ENCODE peak calls at places on chromosome 3, in six cellular contexts. One of them, this sample, is unnamed.

GRCh38 chr3:66532160-66532587 is 31.4 kb upstream of the LRIG1 start:
- DNase-seq in upper lobe of left lung: no peak
- DNase-seq in substantia nigra: no peak
- DNase-seq in DND-41: no peak
- DNase-seq in GM23248: no peak
- DNase-seq in transverse colon: no peak
- DNase-seq in this sample: no peak

GRCh38 chr3:8210752-8211405 is 290.7 kb upstream of the LMCD1 start:
- DNase-seq in upper lobe of left lung: no peak
- DNase-seq in substantia nigra: no peak
- DNase-seq in DND-41: no peak
- DNase-seq in GM23248: peak
- DNase-seq in transverse colon: no peak
- DNase-seq in this sample: peak

GRCh38 chr3:134059680-134060560 is 30.2 kb upstream of the SLCO2A1 start:
- DNase-seq in upper lobe of left lung: no peak
- DNase-seq in substantia nigra: no peak
- DNase-seq in DND-41: no peak
- DNase-seq in GM23248: peak
- DNase-seq in transverse colon: peak
- DNase-seq in this sample: no peak

GRCh38 chr3:14377838-14378169 is 24.6 kb upstream of the SLC6A6 start:
- DNase-seq in upper lobe of left lung: peak
- DNase-seq in substantia nigra: no peak
- DNase-seq in DND-41: peak
- DNase-seq in GM23248: no peak
- DNase-seq in transverse colon: peak
- DNase-seq in this sample: no peak

GRCh38 chr3:122773856-122774535 is 19.6 kb downstream of the HSPBAP1 start:
- DNase-seq in upper lobe of left lung: no peak
- DNase-seq in substantia nigra: no peak
- DNase-seq in DND-41: no peak
- DNase-seq in GM23248: no peak
- DNase-seq in transverse colon: no peak
- DNase-seq in this sample: no peak

GRCh38 chr3:196645091-196645490 is 5.6 kb downstream of the NRROS start:
- DNase-seq in upper lobe of left lung: no peak
- DNase-seq in substantia nigra: no peak
- DNase-seq in DND-41: peak
- DNase-seq in GM23248: no peak
- DNase-seq in transverse colon: no peak
- DNase-seq in this sample: no peak

GRCh38 chr3:37442397-37442796 is 268.0 kb upstream of the LRRFIP2 start:
- DNase-seq in upper lobe of left lung: no peak
- DNase-seq in substantia nigra: no peak
- DNase-seq in DND-41: no peak
- DNase-seq in GM23248: no peak
- DNase-seq in transverse colon: no peak
- DNase-seq in this sample: no peak

GRCh38 chr3:147864754-147865354 is 455.7 kb downstream of the ZIC1 start:
- DNase-seq in upper lobe of left lung: no peak
- DNase-seq in substantia nigra: no peak
- DNase-seq in DND-41: no peak
- DNase-seq in GM23248: no peak
- DNase-seq in transverse colon: no peak
- DNase-seq in this sample: no peak

GRCh38 chr3:181565416-181565815 is 146.3 kb upstream of the SOX2 start:
- DNase-seq in upper lobe of left lung: no peak
- DNase-seq in substantia nigra: no peak
- DNase-seq in DND-41: no peak
- DNase-seq in GM23248: no peak
- DNase-seq in transverse colon: no peak
- DNase-seq in this sample: no peak

GRCh38 chr3:24242012-24242698 is 252.5 kb downstream of the THRB start:
- DNase-seq in upper lobe of left lung: no peak
- DNase-seq in substantia nigra: no peak
- DNase-seq in DND-41: no peak
- DNase-seq in GM23248: peak
- DNase-seq in transverse colon: no peak
- DNase-seq in this sample: peak

GRCh38 chr3:147173280-147173679 is 233.1 kb downstream of the ZIC4 start:
- DNase-seq in upper lobe of left lung: no peak
- DNase-seq in substantia nigra: no peak
- DNase-seq in DND-41: no peak
- DNase-seq in GM23248: no peak
- DNase-seq in transverse colon: no peak
- DNase-seq in this sample: no peak

GRCh38 chr3:50885491-50885890 is 210.8 kb downstream of the DOCK3 start:
- DNase-seq in upper lobe of left lung: no peak
- DNase-seq in substantia nigra: no peak
- DNase-seq in DND-41: no peak
- DNase-seq in GM23248: peak
- DNase-seq in transverse colon: no peak
- DNase-seq in this sample: no peak

GRCh38 chr3:153285982-153286381 is 124.0 kb downstream of the RAP2B start:
- DNase-seq in upper lobe of left lung: no peak
- DNase-seq in substantia nigra: no peak
- DNase-seq in DND-41: no peak
- DNase-seq in GM23248: no peak
- DNase-seq in transverse colon: no peak
- DNase-seq in this sample: no peak

GRCh38 chr3:99250272-99250671 is 348.8 kb upstream of the DCBLD2 start:
- DNase-seq in upper lobe of left lung: no peak
- DNase-seq in substantia nigra: no peak
- DNase-seq in DND-41: no peak
- DNase-seq in GM23248: peak
- DNase-seq in transverse colon: no peak
- DNase-seq in this sample: no peak

GRCh38 chr3:66499881-66500574 is 794 bp downstream of the LRIG1 start:
- DNase-seq in upper lobe of left lung: no peak
- DNase-seq in substantia nigra: no peak
- DNase-seq in DND-41: no peak
- DNase-seq in GM23248: peak
- DNase-seq in transverse colon: peak
- DNase-seq in this sample: no peak

GRCh38 chr3:61637088-61638051 is 76.0 kb downstream of the PTPRG start:
- DNase-seq in upper lobe of left lung: no peak
- DNase-seq in substantia nigra: no peak
- DNase-seq in DND-41: no peak
- DNase-seq in GM23248: peak
- DNase-seq in transverse colon: peak
- DNase-seq in this sample: peak

GRCh38 chr3:177177670-177178295 is 19.5 kb downstream of the TBL1XR1 start:
- DNase-seq in upper lobe of left lung: no peak
- DNase-seq in substantia nigra: no peak
- DNase-seq in DND-41: no peak
- DNase-seq in GM23248: no peak
- DNase-seq in transverse colon: peak
- DNase-seq in this sample: no peak

GRCh38 chr3:154852515-154852914 is 227.6 kb upstream of the MME start:
- DNase-seq in upper lobe of left lung: no peak
- DNase-seq in substantia nigra: no peak
- DNase-seq in DND-41: no peak
- DNase-seq in GM23248: no peak
- DNase-seq in transverse colon: no peak
- DNase-seq in this sample: no peak

GRCh38 chr3:166471074-166471753 is 634.0 kb upstream of the BCHE start:
- DNase-seq in upper lobe of left lung: no peak
- DNase-seq in substantia nigra: no peak
- DNase-seq in DND-41: no peak
- DNase-seq in GM23248: no peak
- DNase-seq in transverse colon: no peak
- DNase-seq in this sample: no peak

GRCh38 chr3:109702252-109702651 is 364.9 kb upstream of the DPPA4 start:
- DNase-seq in upper lobe of left lung: no peak
- DNase-seq in substantia nigra: no peak
- DNase-seq in DND-41: peak
- DNase-seq in GM23248: peak
- DNase-seq in transverse colon: no peak
- DNase-seq in this sample: peak

GRCh38 chr3:11717768-11718581 is 74.3 kb upstream of the VGLL4 start:
- DNase-seq in upper lobe of left lung: no peak
- DNase-seq in substantia nigra: no peak
- DNase-seq in DND-41: no peak
- DNase-seq in GM23248: peak
- DNase-seq in transverse colon: no peak
- DNase-seq in this sample: peak

GRCh38 chr3:75294124-75294523 is 370.0 kb upstream of the FRG2C start:
- DNase-seq in upper lobe of left lung: peak
- DNase-seq in substantia nigra: no peak
- DNase-seq in DND-41: peak
- DNase-seq in GM23248: peak
- DNase-seq in transverse colon: peak
- DNase-seq in this sample: peak

GRCh38 chr3:171328419-171329082 is 131.7 kb downstream of the TNIK start:
- DNase-seq in upper lobe of left lung: peak
- DNase-seq in substantia nigra: no peak
- DNase-seq in DND-41: peak
- DNase-seq in GM23248: peak
- DNase-seq in transverse colon: peak
- DNase-seq in this sample: no peak

GRCh38 chr3:129316121-129317013 is 37.7 kb downstream of the HMCES start:
- DNase-seq in upper lobe of left lung: peak
- DNase-seq in substantia nigra: peak
- DNase-seq in DND-41: peak
- DNase-seq in GM23248: peak
- DNase-seq in transverse colon: peak
- DNase-seq in this sample: peak

GRCh38 chr3:133038089-133038730 is at the start of gene TMEM108:
- DNase-seq in upper lobe of left lung: peak
- DNase-seq in substantia nigra: peak
- DNase-seq in DND-41: no peak
- DNase-seq in GM23248: peak
- DNase-seq in transverse colon: peak
- DNase-seq in this sample: peak

GRCh38 chr3:157066335-157067071 is 93.4 kb downstream of the CCNL1 start:
- DNase-seq in upper lobe of left lung: no peak
- DNase-seq in substantia nigra: no peak
- DNase-seq in DND-41: no peak
- DNase-seq in GM23248: peak
- DNase-seq in transverse colon: no peak
- DNase-seq in this sample: no peak

GRCh38 chr3:107241217-107241616 is 136.0 kb upstream of the CCDC54 start:
- DNase-seq in upper lobe of left lung: peak
- DNase-seq in substantia nigra: no peak
- DNase-seq in DND-41: peak
- DNase-seq in GM23248: peak
- DNase-seq in transverse colon: peak
- DNase-seq in this sample: no peak

DNA sequence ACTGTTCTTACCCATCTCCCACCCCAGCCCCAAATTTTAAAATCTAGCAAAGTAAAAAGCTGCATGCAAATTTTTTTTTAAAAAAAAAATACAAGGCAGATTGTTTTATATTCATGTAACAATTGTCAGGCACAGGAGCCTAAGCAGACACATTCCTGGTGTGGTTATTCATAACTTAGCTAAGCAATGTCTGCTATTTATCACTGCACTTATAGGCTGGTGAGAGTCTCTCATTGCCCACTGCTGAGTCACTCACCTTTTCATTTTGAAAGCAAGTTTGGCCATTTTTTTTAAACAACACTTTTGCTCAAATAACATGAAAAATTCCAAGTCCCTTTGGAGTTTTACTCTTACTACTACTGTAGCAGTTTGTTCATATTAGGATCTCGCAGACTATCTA is 413.9 kb downstream of the RBMS3 start:
- DNase-seq in upper lobe of left lung: peak
- DNase-seq in substantia nigra: no peak
- DNase-seq in DND-41: no peak
- DNase-seq in GM23248: peak
- DNase-seq in transverse colon: no peak
- DNase-seq in this sample: peak
- H3K27ac ChIP-seq in upper lobe of left lung: peak
- H3K27ac ChIP-seq in substantia nigra: no peak
- H3K27ac ChIP-seq in DND-41: no peak
- H3K27ac ChIP-seq in GM23248: peak
- H3K27ac ChIP-seq in transverse colon: peak
- H3K27ac ChIP-seq in this sample: peak

GRCh38 chr3:73401616-73402265 is 223.0 kb downstream of the PDZRN3 start:
- DNase-seq in upper lobe of left lung: no peak
- DNase-seq in substantia nigra: no peak
- DNase-seq in DND-41: no peak
- DNase-seq in GM23248: peak
- DNase-seq in transverse colon: peak
- DNase-seq in this sample: no peak
- H3K27ac ChIP-seq in upper lobe of left lung: no peak
- H3K27ac ChIP-seq in substantia nigra: no peak
- H3K27ac ChIP-seq in DND-41: no peak
- H3K27ac ChIP-seq in GM23248: peak
- H3K27ac ChIP-seq in transverse colon: peak
- H3K27ac ChIP-seq in this sample: no peak

GRCh38 chr3:185813205-185813604 is 11.6 kb downstream of the IGF2BP2 start:
- DNase-seq in upper lobe of left lung: no peak
- DNase-seq in substantia nigra: no peak
- DNase-seq in DND-41: no peak
- DNase-seq in GM23248: peak
- DNase-seq in transverse colon: no peak
- DNase-seq in this sample: no peak

GRCh38 chr3:185815391-185816282 is 9.2 kb downstream of the IGF2BP2 start:
- DNase-seq in upper lobe of left lung: no peak
- DNase-seq in substantia nigra: no peak
- DNase-seq in DND-41: no peak
- DNase-seq in GM23248: no peak
- DNase-seq in transverse colon: no peak
- DNase-seq in this sample: no peak

GRCh38 chr3:185818267-185818875 is 6.5 kb downstream of the IGF2BP2 start:
- DNase-seq in upper lobe of left lung: no peak
- DNase-seq in substantia nigra: no peak
- DNase-seq in DND-41: no peak
- DNase-seq in GM23248: peak
- DNase-seq in transverse colon: no peak
- DNase-seq in this sample: no peak

DNA sequence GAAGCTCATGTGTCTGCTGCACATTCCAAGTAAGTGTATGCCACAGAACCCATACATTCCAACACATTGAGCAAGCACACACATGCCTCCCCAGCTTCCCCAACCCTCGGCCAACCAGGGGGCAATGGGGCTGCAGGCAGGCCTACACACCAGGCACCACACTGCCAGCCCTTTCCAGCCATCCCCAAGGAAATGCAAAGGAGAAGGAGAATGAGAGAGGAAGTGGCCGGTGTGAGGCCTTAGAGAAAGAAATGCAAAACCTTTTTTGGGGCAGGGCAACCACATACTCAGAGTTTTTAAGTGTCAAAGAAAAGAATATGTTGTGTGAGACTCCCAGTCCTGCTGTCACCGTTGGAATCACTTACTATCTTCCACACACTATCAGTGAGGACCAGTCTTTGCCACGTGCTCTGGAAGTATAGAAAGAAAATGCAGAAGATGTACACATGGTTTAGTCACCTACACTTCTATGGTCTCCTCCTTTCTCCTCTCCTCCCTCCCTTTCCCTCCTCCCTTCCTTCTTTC is 11.1 kb downstream of the IGF2BP2 start:
- DNase-seq in upper lobe of left lung: no peak
- DNase-seq in substantia nigra: no peak
- DNase-seq in DND-41: no peak
- DNase-seq in GM23248: peak
- DNase-seq in transverse colon: no peak
- DNase-seq in this sample: peak
- H3K27ac ChIP-seq in upper lobe of left lung: no peak
- H3K27ac ChIP-seq in substantia nigra: no peak
- H3K27ac ChIP-seq in DND-41: no peak
- H3K27ac ChIP-seq in GM23248: peak
- H3K27ac ChIP-seq in transverse colon: no peak
- H3K27ac ChIP-seq in this sample: peak

GRCh38 chr3:125375950-125376679 is 990 bp upstream of the ZNF148 start:
- DNase-seq in upper lobe of left lung: no peak
- DNase-seq in substantia nigra: no peak
- DNase-seq in DND-41: no peak
- DNase-seq in GM23248: peak
- DNase-seq in transverse colon: no peak
- DNase-seq in this sample: no peak
- H3K27ac ChIP-seq in upper lobe of left lung: peak
- H3K27ac ChIP-seq in substantia nigra: peak
- H3K27ac ChIP-seq in DND-41: peak
- H3K27ac ChIP-seq in GM23248: peak
- H3K27ac ChIP-seq in transverse colon: peak
- H3K27ac ChIP-seq in this sample: no peak